ENCODE peak calls at places on chromosome 14, in five cellular contexts. F, R, D, Y and W are unnamed samples.

GRCh38 chr14:99549684-99550083 is 54.3 kb downstream of the CCDC85C start:
- DNase-seq in F (no peak), R (no peak), D (no peak), Y (no peak), W (no peak)

GRCh38 chr14:72801381-72801812 is 92.5 kb downstream of the DPF3 start:
- DNase-seq in F (no peak), R (no peak), D (no peak), Y (no peak), W (no peak)

GRCh38 chr14:52360831-52361230 is 46.7 kb downstream of the PTGER2 start:
- DNase-seq in F (no peak), R (peak), D (no peak), Y (no peak), W (no peak)

GRCh38 chr14:93977790-93978581 is 1.6 kb upstream of the ASB2 start:
- DNase-seq in F (no peak), R (no peak), D (peak), Y (peak), W (peak)

GRCh38 chr14:23866269-23866668 is 87.3 kb upstream of the DHRS4 start:
- DNase-seq in F (no peak), R (no peak), D (no peak), Y (no peak), W (no peak)

GRCh38 chr14:80059041-80059440 is 152.3 kb downstream of the DIO2 start:
- DNase-seq in F (no peak), R (no peak), D (no peak), Y (no peak), W (no peak)

GRCh38 chr14:55142466-55142865 is 13.4 kb downstream of the LGALS3 start:
- DNase-seq in F (no peak), R (no peak), D (no peak), Y (no peak), W (no peak)

GRCh38 chr14:104087981-104088850 is 2.7 kb downstream of the ASPG start:
- DNase-seq in F (peak), R (no peak), D (no peak), Y (no peak), W (no peak)

GRCh38 chr14:91143862-91144261 is 30.0 kb downstream of the DGLUCY start:
- DNase-seq in F (no peak), R (no peak), D (no peak), Y (no peak), W (no peak)

GRCh38 chr14:56118611-56119181 is 485 bp downstream of the PELI2 start:
- DNase-seq in F (peak), R (peak), D (peak), Y (peak), W (peak)

GRCh38 chr14:103031956-103032355 is 25.4 kb downstream of the CDC42BPB start:
- DNase-seq in F (no peak), R (peak), D (no peak), Y (no peak), W (no peak)

GRCh38 chr14:101739446-101740141 is 21.9 kb upstream of the PPP2R5C start:
- DNase-seq in F (no peak), R (no peak), D (no peak), Y (no peak), W (no peak)

GRCh38 chr14:53306267-53306721 is 153.2 kb upstream of the DDHD1 start:
- DNase-seq in F (peak), R (peak), D (peak), Y (peak), W (no peak)

GRCh38 chr14:103372552-103373304 is 12.5 kb upstream of the MARK3 start:
- DNase-seq in F (no peak), R (peak), D (peak), Y (no peak), W (no peak)

GRCh38 chr14:53953002-53953827 is 3.4 kb downstream of the BMP4 start:
- DNase-seq in F (no peak), R (peak), D (no peak), Y (no peak), W (no peak)

GRCh38 chr14:58844544-58844943 is 206.8 kb downstream of the DACT1 start:
- DNase-seq in F (no peak), R (no peak), D (no peak), Y (no peak), W (no peak)

GRCh38 chr14:75542585-75543091 is 20.4 kb downstream of the BATF start:
- DNase-seq in F (peak), R (no peak), D (peak), Y (peak), W (peak)

GRCh38 chr14:102757646-102758045 is 19.6 kb upstream of the TRAF3 start:
- DNase-seq in F (no peak), R (no peak), D (no peak), Y (no peak), W (no peak)

GRCh38 chr14:86296173-86296572 is 766.2 kb downstream of the FLRT2 start:
- DNase-seq in F (no peak), R (no peak), D (no peak), Y (no peak), W (no peak)

GRCh38 chr14:52044791-52045522 is 23.9 kb downstream of the NID2 start:
- DNase-seq in F (no peak), R (no peak), D (no peak), Y (no peak), W (no peak)

GRCh38 chr14:62189698-62190097 is 427.5 kb downstream of the SNAPC1 start:
- DNase-seq in F (no peak), R (no peak), D (no peak), Y (no peak), W (no peak)

GRCh38 chr14:100892496-100893227 is 10.9 kb downstream of the RTL1 start:
- DNase-seq in F (no peak), R (no peak), D (no peak), Y (no peak), W (no peak)

GRCh38 chr14:89534896-89535615 is 118.0 kb upstream of the FOXN3 start:
- DNase-seq in F (no peak), R (no peak), D (no peak), Y (no peak), W (no peak)

GRCh38 chr14:77889971-77890442 is 90.1 kb downstream of the ADCK1 start:
- DNase-seq in F (no peak), R (no peak), D (no peak), Y (no peak), W (no peak)

GRCh38 chr14:89787525-89787924 is 167.0 kb downstream of the EFCAB11 start:
- DNase-seq in F (no peak), R (no peak), D (no peak), Y (no peak), W (no peak)

GRCh38 chr14:60649815-60650381 is 621 bp upstream of the SIX1 start:
- DNase-seq in F (no peak), R (peak), D (no peak), Y (no peak), W (no peak)

GRCh38 chr14:56959869-56960268 is 149.6 kb upstream of the OTX2 start:
- DNase-seq in F (no peak), R (no peak), D (no peak), Y (no peak), W (no peak)

GRCh38 chr14:22919601-22919921 is 612 bp upstream of the RBM23 start:
- DNase-seq in F (peak), R (no peak), D (no peak), Y (no peak), W (no peak)

GRCh38 chr14:104441275-104442106 is 138.1 kb upstream of the C14orf180 start:
- DNase-seq in F (no peak), R (no peak), D (no peak), Y (no peak), W (peak)

GRCh38 chr14:104967414-104968152 is 10.6 kb downstream of the AHNAK2 start:
- DNase-seq in F (no peak), R (peak), D (no peak), Y (no peak), W (no peak)

GRCh38 chr14:90750191-90750590 is 66.0 kb downstream of the TTC7B start:
- DNase-seq in F (no peak), R (no peak), D (no peak), Y (no peak), W (peak)

GRCh38 chr14:21197418-21198205 is 41.7 kb upstream of the OR5AU1 start:
- DNase-seq in F (no peak), R (no peak), D (no peak), Y (no peak), W (no peak)